ENCODE peak calls at places on chromosomes 2 and 18, in six cellular contexts. K is SK-N-SH, C is A549, Q is H1, P is sigmoid colon, U is HepG2. Z is an unnamed sample.

GRCh38 chr2:81234711-81235110 is 930.2 kb upstream of the LRRTM1 start:
- DNase-seq in C (no peak), U (no peak), K (no peak), Q (no peak), P (no peak), Z (no peak)

GRCh38 chr2:68294187-68294586 is 25.6 kb downstream of the CNRIP1 start:
- DNase-seq in Q (no peak), U (no peak), C (no peak), K (no peak), P (no peak), Z (no peak)

GRCh38 chr2:197675246-197675645 is at the start of gene RFTN2:
- DNase-seq in C (no peak), P (no peak), U (no peak), K (no peak), Q (no peak), Z (no peak)

GRCh38 chr2:153487482-153487881 is 8.9 kb upstream of the RPRM start:
- DNase-seq in K (no peak), Q (no peak), C (no peak), P (no peak), U (no peak), Z (no peak)

GRCh38 chr18:9184998-9185613 is 48.5 kb downstream of the ANKRD12 start:
- DNase-seq in U (no peak), P (no peak), K (no peak), Q (no peak), C (no peak), Z (no peak)

GRCh38 chr2:42775186-42775585 is 11.3 kb upstream of the OXER1 start:
- DNase-seq in C (no peak), P (no peak), U (no peak), Q (no peak), K (no peak), Z (no peak)

GRCh38 chr2:177599956-177600355 is 207.4 kb downstream of the AGPS start:
- DNase-seq in C (no peak), K (no peak), Q (no peak), U (peak), P (no peak), Z (no peak)

GRCh38 chr2:190723397-190724090 is 74.7 kb downstream of the NAB1 start:
- DNase-seq in Q (no peak), K (no peak), C (no peak), P (no peak), U (no peak), Z (no peak)

GRCh38 chr2:166133653-166134052 is 5.8 kb upstream of the SCN1A start:
- DNase-seq in U (no peak), P (no peak), C (no peak), Q (no peak), K (no peak), Z (no peak)

GRCh38 chr18:60506190-60506589 is 133.6 kb upstream of the MC4R start:
- DNase-seq in C (no peak), P (no peak), K (no peak), Q (no peak), U (no peak), Z (no peak)

GRCh38 chr2:212725180-212725579 is 186.6 kb upstream of the ERBB4 start:
- DNase-seq in C (no peak), Q (no peak), P (no peak), U (no peak), K (no peak), Z (no peak)

GRCh38 chr18:1468550-1468949 is 563.9 kb downstream of the ADCYAP1 start:
- DNase-seq in K (no peak), U (no peak), C (no peak), Q (no peak), P (no peak), Z (no peak)

GRCh38 chr2:17754773-17755425 is 961 bp downstream of the GEN1 start:
- DNase-seq in Q (no peak), K (peak), P (no peak), C (no peak), U (peak), Z (no peak)

GRCh38 chr18:34971313-34971712 is 69.9 kb upstream of the MAPRE2 start:
- DNase-seq in U (no peak), K (no peak), C (no peak), Q (no peak), P (no peak), Z (no peak)

GRCh38 chr2:227805578-227805977 is 8.1 kb upstream of the CCL20 start:
- DNase-seq in P (no peak), U (no peak), C (no peak), Q (no peak), K (no peak), Z (no peak)

GRCh38 chr2:25251461-25252273 is 83.3 kb upstream of the POMC start:
- DNase-seq in K (peak), C (peak), U (peak), P (peak), Q (peak), Z (peak)

GRCh38 chr18:34723143-34723542 is 13.0 kb downstream of the DTNA start:
- DNase-seq in P (no peak), C (no peak), K (no peak), U (peak), Q (no peak), Z (no peak)

DNA sequence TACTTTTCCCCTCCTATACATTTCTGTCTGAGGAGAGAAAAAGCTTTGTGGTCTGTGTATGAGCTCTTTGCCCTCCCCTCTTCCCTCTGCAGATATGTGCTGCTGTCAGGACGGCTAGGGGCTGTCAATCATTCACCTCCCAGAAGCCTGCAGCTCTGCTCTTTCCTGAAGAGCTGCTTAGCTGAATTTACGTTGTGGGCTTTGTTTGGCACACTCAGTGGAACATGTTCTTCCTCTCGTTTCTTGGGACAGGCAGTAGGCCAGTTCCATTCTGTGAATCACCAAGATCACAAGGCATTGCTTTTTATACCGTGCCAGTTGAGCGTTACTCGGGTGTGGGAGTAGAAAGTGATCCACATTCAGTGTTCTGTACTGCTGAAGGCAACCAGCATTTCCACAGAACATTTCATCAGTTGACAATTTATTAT is 136.7 kb downstream of the LAMA3 start:
- DNase-seq in P (peak), C (no peak), U (no peak), Q (no peak), K (no peak), Z (peak)
- TF ChIP-seq EP300 in P (peak), C (no peak), U (no peak), Q (no peak), K (no peak), Z (peak)

DNA sequence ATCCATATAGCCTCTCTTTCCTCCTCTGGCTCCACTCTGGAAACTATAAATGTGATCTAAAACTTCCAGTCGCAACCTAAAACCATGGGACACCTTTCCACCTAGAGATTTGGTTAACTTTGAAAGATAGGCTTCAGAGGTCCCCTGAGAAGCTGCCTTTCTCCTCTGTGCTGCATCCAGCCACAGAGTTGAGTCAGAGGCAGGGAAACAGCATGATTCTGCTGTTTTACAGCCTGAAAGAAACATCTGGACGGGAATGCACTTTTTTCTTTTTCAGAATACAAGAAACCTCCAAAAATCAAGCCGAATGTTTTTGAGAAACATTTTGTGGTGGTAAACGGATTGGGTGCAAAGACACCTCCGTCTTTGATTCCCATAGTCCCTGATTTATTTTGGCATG is 31.0 kb downstream of the SLC4A3 start:
- DNase-seq in U (no peak), Q (no peak), K (no peak), P (peak), C (no peak), Z (no peak)
- H3K4me3 ChIP-seq in U (no peak), Q (no peak), K (no peak), P (no peak), C (no peak), Z (no peak)

GRCh38 chr2:150750726-150751125 is 263.3 kb upstream of the RND3 start:
- DNase-seq in U (no peak), Q (no peak), C (no peak), K (no peak), P (no peak), Z (no peak)
- TF ChIP-seq EP300 in U (no peak), Q (no peak), C (no peak), K (no peak), P (no peak), Z (no peak)

GRCh38 chr2:44053052-44053451 is 57.3 kb upstream of the LRPPRC start:
- DNase-seq in P (no peak), C (no peak), U (no peak), Q (no peak), K (no peak), Z (no peak)

GRCh38 chr2:44055664-44056063 is 59.9 kb upstream of the LRPPRC start:
- DNase-seq in C (no peak), K (no peak), Q (no peak), U (no peak), P (no peak), Z (no peak)

GRCh38 chr2:44055229-44055628 is 59.4 kb upstream of the LRPPRC start:
- DNase-seq in Q (no peak), K (no peak), P (no peak), C (no peak), U (no peak), Z (no peak)

GRCh38 chr2:44053456-44053855 is 57.7 kb upstream of the LRPPRC start:
- DNase-seq in Q (no peak), U (no peak), C (no peak), P (no peak), K (no peak), Z (no peak)

GRCh38 chr2:44051948-44052347 is 56.2 kb upstream of the LRPPRC start:
- DNase-seq in K (no peak), U (no peak), Q (no peak), P (no peak), C (no peak), Z (no peak)
- H3K4me3 ChIP-seq in K (no peak), U (no peak), Q (no peak), P (no peak), C (no peak), Z (no peak)

GRCh38 chr2:9912468-9912867 is 39.0 kb upstream of the GRHL1 start:
- DNase-seq in P (no peak), Q (no peak), K (no peak), C (no peak), U (no peak), Z (no peak)

GRCh38 chr2:9918275-9918674 is 33.2 kb upstream of the GRHL1 start:
- DNase-seq in P (no peak), K (no peak), Q (no peak), C (no peak), U (no peak), Z (no peak)

GRCh38 chr2:9910699-9911098 is 40.8 kb upstream of the GRHL1 start:
- DNase-seq in Q (no peak), K (no peak), C (no peak), U (no peak), P (no peak), Z (no peak)

GRCh38 chr2:9909106-9909505 is 42.4 kb upstream of the GRHL1 start:
- DNase-seq in Q (no peak), K (no peak), P (no peak), U (no peak), C (no peak), Z (no peak)

GRCh38 chr2:9914384-9915065 is 37.0 kb upstream of the GRHL1 start:
- DNase-seq in P (no peak), U (no peak), Q (no peak), K (no peak), C (peak), Z (no peak)
- TF ChIP-seq EP300 in P (no peak), U (no peak), Q (no peak), K (no peak), C (no peak), Z (no peak)

GRCh38 chr2:200159366-200159720 is 147.2 kb upstream of the SPATS2L start:
- DNase-seq in K (no peak), C (no peak), Q (no peak), P (no peak), U (no peak), Z (no peak)

GRCh38 chr2:200159829-200160781 is 146.4 kb upstream of the SPATS2L start:
- DNase-seq in P (no peak), Q (no peak), C (no peak), K (no peak), U (no peak), Z (no peak)

GRCh38 chr2:200158586-200159365 is 147.7 kb upstream of the SPATS2L start:
- DNase-seq in P (no peak), Q (no peak), K (no peak), U (no peak), C (no peak), Z (no peak)

GRCh38 chr2:200155652-200156051 is 150.8 kb upstream of the SPATS2L start:
- DNase-seq in P (no peak), Q (no peak), K (peak), C (no peak), U (no peak), Z (no peak)

DNA sequence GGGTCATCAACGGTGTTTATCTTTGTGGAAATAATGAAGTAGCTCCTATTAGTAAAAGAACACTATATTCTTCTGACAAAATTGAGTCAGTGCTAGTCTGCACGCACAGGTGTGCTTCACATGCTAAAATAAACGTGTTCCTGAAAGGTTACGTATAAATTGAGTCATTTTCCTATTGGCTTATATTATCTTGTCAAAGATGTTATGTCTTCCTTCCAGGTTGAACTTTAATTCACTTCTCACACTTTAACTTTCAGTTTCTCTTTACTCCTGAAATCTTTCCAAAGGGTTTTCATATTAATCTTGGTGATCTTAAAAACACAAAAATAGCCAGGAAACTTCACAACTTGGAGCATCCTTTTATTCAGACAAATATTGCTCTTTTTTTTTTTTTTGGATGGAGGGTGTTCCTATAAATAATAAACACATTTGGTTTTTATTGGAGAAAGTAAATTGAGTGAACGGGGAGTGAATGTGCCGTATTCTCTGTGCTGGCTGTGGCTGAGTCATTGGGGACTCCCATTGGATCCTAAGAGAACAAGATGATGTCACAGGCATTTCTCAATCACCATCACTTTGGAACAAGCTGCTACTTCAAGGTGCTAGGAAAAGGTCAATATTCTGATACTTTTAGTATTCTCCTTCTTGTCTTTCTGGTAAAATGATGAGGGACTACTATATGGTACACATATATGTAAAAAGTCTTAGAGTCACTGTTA is 150.2 kb upstream of the SPATS2L start:
- DNase-seq in P (no peak), C (peak), K (no peak), Q (no peak), U (peak), Z (no peak)
- H3K4me3 ChIP-seq in P (peak), C (no peak), K (peak), Q (no peak), U (peak), Z (peak)

Z was measured in ovary.